ENCODE peak calls at places on chromosomes 5 and 9, in four cellular contexts. L is stimulated activated CD4-positive, alpha-beta T cell treated with anti-CD3 and anti-CD28 coated beads, Interleukin-2, amount 100 ng/mL, for 24 hours; R is naive thymus-derived CD8-positive, alpha-beta T cell; P is NCI-H2171. N is an unnamed sample.

GRCh38 chr5:17340363-17340762 is 122.9 kb downstream of the BASP1 start:
- DNase-seq in R (no peak), L (no peak), P (no peak), N (no peak)

GRCh38 chr5:42970636-42971559 is 69.2 kb downstream of the ANXA2R start:
- DNase-seq in L (no peak), P (no peak), R (no peak), N (no peak)

GRCh38 chr9:108813951-108814601 is 41.7 kb downstream of the ACTL7B start:
- DNase-seq in R (no peak), P (no peak), L (no peak), N (no peak)

GRCh38 chr5:40436535-40437237 is 243.0 kb upstream of the PTGER4 start:
- DNase-seq in P (no peak), R (peak; percentile 75), L (no peak), N (no peak)

GRCh38 chr9:121814594-121814993 is 163.2 kb downstream of the DAB2IP start:
- DNase-seq in R (no peak), L (no peak), P (no peak), N (no peak)

GRCh38 chr5:58066557-58066956 is 393.3 kb downstream of the PLK2 start:
- DNase-seq in P (no peak), R (no peak), L (no peak), N (no peak)

GRCh38 chr5:81151546-81151945 is 81.6 kb upstream of the CKMT2 start:
- DNase-seq in R (no peak), P (no peak), L (no peak), N (no peak)

GRCh38 chr5:134550271-134551214 is 25.1 kb downstream of the JADE2 start:
- DNase-seq in L (no peak), P (no peak), R (peak; percentile 13), N (no peak)

GRCh38 chr5:36948650-36949049 is 72.1 kb downstream of the NIPBL start:
- DNase-seq in L (no peak), P (no peak), R (no peak), N (no peak)

GRCh38 chr9:137348781-137349470 is 46.9 kb upstream of the NRARP start:
- DNase-seq in R (no peak), L (no peak), P (no peak), N (no peak)

GRCh38 chr5:155943516-155944407 is 383.2 kb upstream of the SGCD start:
- DNase-seq in P (no peak), L (peak; percentile 19), R (peak; percentile 32), N (no peak)

GRCh38 chr5:38101897-38102296 is 156.5 kb upstream of the EGFLAM start:
- DNase-seq in R (no peak), P (no peak), L (no peak), N (no peak)

GRCh38 chr5:65185468-65185867 is 296.3 kb downstream of the ADAMTS6 start:
- DNase-seq in R (no peak), L (no peak), P (no peak), N (no peak)

GRCh38 chr5:177607452-177608192 is 7.7 kb downstream of the B4GALT7 start:
- DNase-seq in P (peak; percentile 21), R (peak; percentile 47), L (peak; percentile 71), N (no peak)

GRCh38 chr9:3893519-3893918 is 367.7 kb upstream of the RFX3 start:
- DNase-seq in L (no peak), R (no peak), P (no peak), N (no peak)

GRCh38 chr5:1541662-1542008 is 17.9 kb upstream of the LPCAT1 start:
- DNase-seq in L (no peak), R (no peak), P (no peak), N (no peak)

GRCh38 chr9:69671904-69672827 is at the start of gene APBA1:
- DNase-seq in L (peak; percentile 32), R (peak; percentile 30), P (peak; percentile 70), N (no peak)

GRCh38 chr5:140345919-140346347 is 470 bp downstream of the HBEGF start:
- DNase-seq in P (no peak), L (no peak), R (no peak), N (no peak)

GRCh38 chr5:57488308-57488955 is 5.8 kb upstream of the ACTBL2 start:
- DNase-seq in R (no peak), P (no peak), L (no peak), N (no peak)

GRCh38 chr5:95734916-95735315 is 3.8 kb downstream of the RHOBTB3 start:
- DNase-seq in P (no peak), L (no peak), R (no peak), N (no peak)

GRCh38 chr5:174572591-174572990 is 151.8 kb upstream of the MSX2 start:
- DNase-seq in R (no peak), P (no peak), L (no peak), N (no peak)

GRCh38 chr5:141149812-141150211 is at the start of gene PCDHB6:
- DNase-seq in R (no peak), L (no peak), P (no peak), N (no peak)

GRCh38 chr9:14351206-14351605 is 37.3 kb upstream of the NFIB start:
- DNase-seq in L (no peak), P (no peak), R (no peak), N (no peak)

N was measured in activated CD4-positive, CD25-positive, alpha-beta regulatory T cell treated with anti-CD3 and anti-CD28 coated beads, Interleukin-2, amount 50 U/mL, for 16 hours.